ENCODE peak calls at places on chromosomes 5 and 9, in seven cellular contexts. One of them, this sample, is unnamed.

GRCh38 chr5:125559296-125559695 is 812.9 kb upstream of the ZNF608 start:
- DNase-seq in keratinocyte: peak; percentile 80
- DNase-seq in psoas muscle: no peak
- DNase-seq in pancreas: peak; percentile 14
- DNase-seq in prostate gland: no peak
- DNase-seq in left ventricle myocardium inferior: no peak
- DNase-seq in A549: peak; percentile 19
- DNase-seq in this sample: no peak

GRCh38 chr5:7717691-7718090 is 133.2 kb downstream of the CFAP90 start:
- DNase-seq in pancreas: no peak
- DNase-seq in keratinocyte: no peak
- DNase-seq in A549: no peak
- DNase-seq in left ventricle myocardium inferior: no peak
- DNase-seq in psoas muscle: no peak
- DNase-seq in prostate gland: no peak
- DNase-seq in this sample: no peak

GRCh38 chr5:150729859-150730258 is 29.0 kb downstream of the DCTN4 start:
- DNase-seq in pancreas: no peak
- DNase-seq in left ventricle myocardium inferior: no peak
- DNase-seq in keratinocyte: no peak
- DNase-seq in psoas muscle: no peak
- DNase-seq in prostate gland: no peak
- DNase-seq in A549: no peak
- DNase-seq in this sample: no peak

GRCh38 chr9:127905788-127906191 is 6.4 kb upstream of the ST6GALNAC6 start:
- DNase-seq in A549: no peak
- DNase-seq in prostate gland: no peak
- DNase-seq in left ventricle myocardium inferior: no peak
- DNase-seq in psoas muscle: no peak
- DNase-seq in pancreas: peak; percentile 32
- DNase-seq in keratinocyte: no peak
- DNase-seq in this sample: no peak

GRCh38 chr5:140295414-140295813 is 7.5 kb downstream of the PFDN1 start:
- DNase-seq in pancreas: peak; percentile 21
- DNase-seq in prostate gland: peak; percentile 16
- DNase-seq in left ventricle myocardium inferior: no peak
- DNase-seq in psoas muscle: no peak
- DNase-seq in A549: no peak
- DNase-seq in keratinocyte: peak; percentile 84
- DNase-seq in this sample: no peak

GRCh38 chr5:73189816-73190451 is 16.9 kb downstream of the TMEM174 start:
- DNase-seq in pancreas: no peak
- DNase-seq in A549: no peak
- DNase-seq in psoas muscle: peak; percentile 24
- DNase-seq in keratinocyte: no peak
- DNase-seq in prostate gland: no peak
- DNase-seq in left ventricle myocardium inferior: no peak
- DNase-seq in this sample: no peak

GRCh38 chr5:138753794-138754698 is 821 bp downstream of the CTNNA1 start:
- DNase-seq in prostate gland: peak; percentile 85
- DNase-seq in pancreas: peak; percentile 90
- DNase-seq in psoas muscle: peak; percentile 91
- DNase-seq in keratinocyte: no peak
- DNase-seq in A549: peak; percentile 70
- DNase-seq in left ventricle myocardium inferior: peak; percentile 94
- DNase-seq in this sample: peak; percentile 95

GRCh38 chr9:6681957-6682501 is 36.5 kb upstream of the GLDC start:
- DNase-seq in prostate gland: no peak
- DNase-seq in pancreas: peak; percentile 16
- DNase-seq in psoas muscle: no peak
- DNase-seq in A549: no peak
- DNase-seq in left ventricle myocardium inferior: no peak
- DNase-seq in keratinocyte: no peak
- DNase-seq in this sample: no peak

GRCh38 chr5:76785493-76785892 is 33.3 kb upstream of the F2RL1 start:
- DNase-seq in left ventricle myocardium inferior: no peak
- DNase-seq in pancreas: no peak
- DNase-seq in A549: peak; percentile 82
- DNase-seq in psoas muscle: no peak
- DNase-seq in prostate gland: no peak
- DNase-seq in keratinocyte: no peak
- DNase-seq in this sample: no peak

GRCh38 chr5:171496431-171496830 is 77.0 kb downstream of the FGF18 start:
- DNase-seq in prostate gland: no peak
- DNase-seq in pancreas: no peak
- DNase-seq in left ventricle myocardium inferior: no peak
- DNase-seq in A549: no peak
- DNase-seq in keratinocyte: no peak
- DNase-seq in psoas muscle: no peak
- DNase-seq in this sample: peak; percentile 36

GRCh38 chr5:134468921-134469400 is 56.5 kb upstream of the JADE2 start:
- DNase-seq in pancreas: no peak
- DNase-seq in prostate gland: no peak
- DNase-seq in psoas muscle: no peak
- DNase-seq in A549: no peak
- DNase-seq in left ventricle myocardium inferior: no peak
- DNase-seq in keratinocyte: no peak
- DNase-seq in this sample: no peak

GRCh38 chr5:111513175-111513520 is 813 bp upstream of the STARD4 start:
- DNase-seq in pancreas: no peak
- DNase-seq in psoas muscle: no peak
- DNase-seq in prostate gland: no peak
- DNase-seq in keratinocyte: no peak
- DNase-seq in A549: no peak
- DNase-seq in left ventricle myocardium inferior: no peak
- DNase-seq in this sample: no peak

GRCh38 chr5:148794275-148794674 is 32.1 kb upstream of the ADRB2 start:
- DNase-seq in keratinocyte: no peak
- DNase-seq in psoas muscle: no peak
- DNase-seq in left ventricle myocardium inferior: no peak
- DNase-seq in A549: no peak
- DNase-seq in pancreas: no peak
- DNase-seq in prostate gland: no peak
- DNase-seq in this sample: no peak

GRCh38 chr9:132146575-132146974 is 15.3 kb upstream of the NTNG2 start:
- DNase-seq in keratinocyte: no peak
- DNase-seq in A549: no peak
- DNase-seq in left ventricle myocardium inferior: no peak
- DNase-seq in prostate gland: no peak
- DNase-seq in pancreas: no peak
- DNase-seq in psoas muscle: no peak
- DNase-seq in this sample: no peak

GRCh38 chr9:105828596-105829213 is 134.4 kb downstream of the TMEM38B start:
- DNase-seq in A549: no peak
- DNase-seq in left ventricle myocardium inferior: no peak
- DNase-seq in pancreas: no peak
- DNase-seq in keratinocyte: no peak
- DNase-seq in prostate gland: no peak
- DNase-seq in psoas muscle: no peak
- DNase-seq in this sample: no peak

GRCh38 chr9:129964901-129965734 is 77.9 kb downstream of the FNBP1 start:
- DNase-seq in left ventricle myocardium inferior: no peak
- DNase-seq in A549: no peak
- DNase-seq in keratinocyte: no peak
- DNase-seq in prostate gland: no peak
- DNase-seq in pancreas: no peak
- DNase-seq in psoas muscle: no peak
- DNase-seq in this sample: no peak

GRCh38 chr9:20618361-20618799 is 3.9 kb downstream of the MLLT3 start:
- DNase-seq in left ventricle myocardium inferior: no peak
- DNase-seq in A549: peak; percentile 18
- DNase-seq in psoas muscle: no peak
- DNase-seq in pancreas: peak; percentile 72
- DNase-seq in prostate gland: peak; percentile 56
- DNase-seq in keratinocyte: no peak
- DNase-seq in this sample: no peak

GRCh38 chr5:151924564-151925395 is at the start of gene GLRA1:
- DNase-seq in keratinocyte: no peak
- DNase-seq in left ventricle myocardium inferior: peak; percentile 45
- DNase-seq in A549: peak; percentile 31
- DNase-seq in prostate gland: peak; percentile 10
- DNase-seq in pancreas: peak; percentile 45
- DNase-seq in psoas muscle: peak; percentile 34
- DNase-seq in this sample: peak; percentile 61

GRCh38 chr9:14258840-14259239 is 55.1 kb downstream of the NFIB start:
- DNase-seq in pancreas: no peak
- DNase-seq in psoas muscle: no peak
- DNase-seq in prostate gland: no peak
- DNase-seq in keratinocyte: no peak
- DNase-seq in left ventricle myocardium inferior: no peak
- DNase-seq in A549: no peak
- DNase-seq in this sample: no peak

GRCh38 chr5:3179220-3179619 is 416.4 kb upstream of the IRX1 start:
- DNase-seq in A549: no peak
- DNase-seq in left ventricle myocardium inferior: no peak
- DNase-seq in psoas muscle: no peak
- DNase-seq in prostate gland: no peak
- DNase-seq in pancreas: no peak
- DNase-seq in keratinocyte: no peak
- DNase-seq in this sample: no peak

GRCh38 chr5:78766412-78766762 is 117.8 kb upstream of the LHFPL2 start:
- DNase-seq in prostate gland: no peak
- DNase-seq in keratinocyte: no peak
- DNase-seq in left ventricle myocardium inferior: no peak
- DNase-seq in A549: no peak
- DNase-seq in psoas muscle: no peak
- DNase-seq in pancreas: no peak
- DNase-seq in this sample: no peak
- H3K27ac ChIP-seq in prostate gland: no peak overlapping the region
- H3K27ac ChIP-seq in keratinocyte: no peak overlapping the region
- H3K27ac ChIP-seq in left ventricle myocardium inferior: no peak overlapping the region
- H3K27ac ChIP-seq in A549: no peak overlapping the region
- H3K27ac ChIP-seq in psoas muscle: no peak overlapping the region
- H3K27ac ChIP-seq in pancreas: no peak overlapping the region
- H3K27ac ChIP-seq in this sample: no peak overlapping the region

GRCh38 chr5:178641711-178642110 is 14.9 kb upstream of the CLK4 start:
- DNase-seq in A549: no peak
- DNase-seq in psoas muscle: no peak
- DNase-seq in left ventricle myocardium inferior: no peak
- DNase-seq in pancreas: no peak
- DNase-seq in keratinocyte: no peak
- DNase-seq in prostate gland: no peak
- DNase-seq in this sample: no peak
- TF ChIP-seq CTCF in A549: no peak
- TF ChIP-seq CTCF in psoas muscle: no peak
- TF ChIP-seq CTCF in left ventricle myocardium inferior: no peak
- TF ChIP-seq CTCF in pancreas: no peak
- TF ChIP-seq CTCF in keratinocyte: no peak
- TF ChIP-seq CTCF in prostate gland: no peak
- TF ChIP-seq CTCF in this sample: no peak

GRCh38 chr9:37033141-37033540 is 927 bp downstream of the PAX5 start:
- DNase-seq in keratinocyte: no peak
- DNase-seq in psoas muscle: no peak
- DNase-seq in left ventricle myocardium inferior: no peak
- DNase-seq in prostate gland: no peak
- DNase-seq in pancreas: no peak
- DNase-seq in A549: no peak
- DNase-seq in this sample: no peak
- H3K4me3 ChIP-seq in keratinocyte: no peak overlapping the region
- H3K4me3 ChIP-seq in psoas muscle: no peak overlapping the region
- H3K4me3 ChIP-seq in left ventricle myocardium inferior: no peak overlapping the region
- H3K4me3 ChIP-seq in prostate gland: no peak overlapping the region
- H3K4me3 ChIP-seq in pancreas: no peak overlapping the region
- H3K4me3 ChIP-seq in A549: no peak overlapping the region
- H3K4me3 ChIP-seq in this sample: no peak overlapping the region

GRCh38 chr9:123473226-123473625 is 117.2 kb downstream of the CRB2 start:
- DNase-seq in keratinocyte: no peak
- DNase-seq in pancreas: no peak
- DNase-seq in prostate gland: no peak
- DNase-seq in left ventricle myocardium inferior: no peak
- DNase-seq in psoas muscle: no peak
- DNase-seq in A549: no peak
- DNase-seq in this sample: no peak
- H3K27ac ChIP-seq in keratinocyte: no peak overlapping the region
- H3K27ac ChIP-seq in pancreas: no peak overlapping the region
- H3K27ac ChIP-seq in prostate gland: no peak overlapping the region
- H3K27ac ChIP-seq in left ventricle myocardium inferior: no peak overlapping the region
- H3K27ac ChIP-seq in psoas muscle: no peak overlapping the region
- H3K27ac ChIP-seq in A549: no peak overlapping the region
- H3K27ac ChIP-seq in this sample: no peak overlapping the region

GRCh38 chr5:102722930-102723329 is 32.2 kb upstream of the PAM start:
- DNase-seq in left ventricle myocardium inferior: no peak
- DNase-seq in keratinocyte: no peak
- DNase-seq in A549: no peak
- DNase-seq in prostate gland: no peak
- DNase-seq in psoas muscle: no peak
- DNase-seq in pancreas: no peak
- DNase-seq in this sample: no peak
- TF ChIP-seq CTCF in left ventricle myocardium inferior: no peak
- TF ChIP-seq CTCF in keratinocyte: no peak
- TF ChIP-seq CTCF in A549: no peak
- TF ChIP-seq CTCF in prostate gland: no peak
- TF ChIP-seq CTCF in psoas muscle: no peak
- TF ChIP-seq CTCF in pancreas: no peak
- TF ChIP-seq CTCF in this sample: no peak

This sample was measured in heart right ventricle.